ENCODE peak calls at places on chromosomes 16 and 17, in six cellular contexts. One of them, this sample, is unnamed.
A peak's percentile ranks its signal among the peaks of the same experiment; 100 is the strongest.

GRCh38 chr17:7015587-7016020 is 3.2 kb downstream of the RNASEK start:
- DNase-seq in uterus: no peak
- DNase-seq in body of pancreas: no peak
- DNase-seq in right lobe of liver: no peak
- DNase-seq in upper lobe of left lung: no peak
- DNase-seq in A549: no peak
- DNase-seq in this sample: no peak

GRCh38 chr17:12815642-12816141 is 26.4 kb downstream of the ARHGAP44 start:
- DNase-seq in uterus: no peak
- DNase-seq in upper lobe of left lung: no peak
- DNase-seq in A549: no peak
- DNase-seq in body of pancreas: no peak
- DNase-seq in right lobe of liver: no peak
- DNase-seq in this sample: no peak

GRCh38 chr17:69141802-69142472 is at the start of gene ABCA6:
- DNase-seq in upper lobe of left lung: no peak
- DNase-seq in A549: no peak
- DNase-seq in uterus: peak; percentile 16
- DNase-seq in right lobe of liver: no peak
- DNase-seq in body of pancreas: no peak
- DNase-seq in this sample: no peak

GRCh38 chr17:38549285-38549684 is 56.5 kb downstream of the SRCIN1 start:
- DNase-seq in body of pancreas: no peak
- DNase-seq in upper lobe of left lung: no peak
- DNase-seq in uterus: no peak
- DNase-seq in right lobe of liver: no peak
- DNase-seq in A549: no peak
- DNase-seq in this sample: no peak

GRCh38 chr17:1730345-1731193 is 6.1 kb downstream of the WDR81 start:
- DNase-seq in A549: no peak
- DNase-seq in upper lobe of left lung: peak; percentile 93
- DNase-seq in body of pancreas: peak; percentile 58
- DNase-seq in right lobe of liver: no peak
- DNase-seq in uterus: peak; percentile 95
- DNase-seq in this sample: peak; percentile 92

GRCh38 chr17:50139185-50139783 is 9.3 kb upstream of the SAMD14 start:
- DNase-seq in right lobe of liver: no peak
- DNase-seq in upper lobe of left lung: no peak
- DNase-seq in body of pancreas: no peak
- DNase-seq in uterus: no peak
- DNase-seq in A549: no peak
- DNase-seq in this sample: no peak

GRCh38 chr17:32341141-32341856 is 674 bp downstream of the C17orf75 start:
- DNase-seq in body of pancreas: peak; percentile 55
- DNase-seq in upper lobe of left lung: no peak
- DNase-seq in right lobe of liver: no peak
- DNase-seq in uterus: no peak
- DNase-seq in A549: no peak
- DNase-seq in this sample: no peak

GRCh38 chr16:85612801-85613608 is at the start of gene GSE1:
- DNase-seq in right lobe of liver: peak; percentile 99
- DNase-seq in upper lobe of left lung: peak; percentile 98
- DNase-seq in uterus: peak; percentile 84
- DNase-seq in body of pancreas: peak; percentile 99
- DNase-seq in A549: peak; percentile 94
- DNase-seq in this sample: peak; percentile 94

GRCh38 chr17:56824503-56824902 is 9.2 kb downstream of the C17orf67 start:
- DNase-seq in right lobe of liver: no peak
- DNase-seq in upper lobe of left lung: no peak
- DNase-seq in body of pancreas: peak; percentile 17
- DNase-seq in uterus: no peak
- DNase-seq in A549: no peak
- DNase-seq in this sample: no peak

GRCh38 chr17:62740066-62740465 is 68.0 kb downstream of the MARCHF10 start:
- DNase-seq in right lobe of liver: no peak
- DNase-seq in upper lobe of left lung: no peak
- DNase-seq in body of pancreas: no peak
- DNase-seq in uterus: no peak
- DNase-seq in A549: no peak
- DNase-seq in this sample: no peak

GRCh38 chr16:72501739-72502653 is 330.0 kb upstream of the PMFBP1 start:
- DNase-seq in right lobe of liver: peak; percentile 53
- DNase-seq in body of pancreas: peak; percentile 51
- DNase-seq in upper lobe of left lung: no peak
- DNase-seq in uterus: no peak
- DNase-seq in A549: peak; percentile 48
- DNase-seq in this sample: peak; percentile 30

GRCh38 chr17:55770220-55770870 is 19.5 kb downstream of the PCTP start:
- DNase-seq in uterus: no peak
- DNase-seq in body of pancreas: no peak
- DNase-seq in right lobe of liver: no peak
- DNase-seq in upper lobe of left lung: no peak
- DNase-seq in A549: peak; percentile 84
- DNase-seq in this sample: no peak

GRCh38 chr16:89615596-89616090 is 2.2 kb downstream of the DPEP1 start:
- DNase-seq in body of pancreas: peak; percentile 42
- DNase-seq in A549: peak; percentile 47
- DNase-seq in uterus: no peak
- DNase-seq in right lobe of liver: no peak
- DNase-seq in upper lobe of left lung: no peak
- DNase-seq in this sample: no peak

GRCh38 chr17:29039764-29040598 is 3.0 kb upstream of the PIPOX start:
- DNase-seq in right lobe of liver: no peak
- DNase-seq in A549: no peak
- DNase-seq in upper lobe of left lung: no peak
- DNase-seq in uterus: no peak
- DNase-seq in body of pancreas: no peak
- DNase-seq in this sample: no peak

GRCh38 chr16:57000271-57001025 is 11.1 kb downstream of the NLRC5 start:
- DNase-seq in body of pancreas: peak; percentile 25
- DNase-seq in uterus: peak; percentile 81
- DNase-seq in A549: peak; percentile 42
- DNase-seq in right lobe of liver: peak; percentile 41
- DNase-seq in upper lobe of left lung: no peak
- DNase-seq in this sample: peak; percentile 81

GRCh38 chr16:84685210-84685609 is 14.6 kb upstream of the USP10 start:
- DNase-seq in right lobe of liver: no peak
- DNase-seq in A549: no peak
- DNase-seq in upper lobe of left lung: no peak
- DNase-seq in uterus: no peak
- DNase-seq in body of pancreas: no peak
- DNase-seq in this sample: no peak

GRCh38 chr16:79865918-79866317 is 265.4 kb upstream of the MAF start:
- DNase-seq in body of pancreas: no peak
- DNase-seq in uterus: no peak
- DNase-seq in A549: no peak
- DNase-seq in upper lobe of left lung: no peak
- DNase-seq in right lobe of liver: no peak
- DNase-seq in this sample: no peak
- H3K4me3 ChIP-seq in body of pancreas: no peak overlapping the region
- H3K4me3 ChIP-seq in uterus: no peak overlapping the region
- H3K4me3 ChIP-seq in A549: no peak overlapping the region
- H3K4me3 ChIP-seq in upper lobe of left lung: no peak overlapping the region
- H3K4me3 ChIP-seq in right lobe of liver: no peak overlapping the region
- H3K4me3 ChIP-seq in this sample: no peak overlapping the region

GRCh38 chr17:80023261-80024205 is 12.1 kb downstream of the TBC1D16 start:
- DNase-seq in body of pancreas: peak; percentile 45
- DNase-seq in A549: no peak
- DNase-seq in uterus: no peak
- DNase-seq in right lobe of liver: peak; percentile 86
- DNase-seq in upper lobe of left lung: peak; percentile 83
- DNase-seq in this sample: peak; percentile 55
- H3K4me3 ChIP-seq in body of pancreas: no peak overlapping the region
- H3K4me3 ChIP-seq in A549: no peak overlapping the region
- H3K4me3 ChIP-seq in uterus: peak overlapping the region; percentile 20
- H3K4me3 ChIP-seq in right lobe of liver: peak overlapping the region; percentile 59
- H3K4me3 ChIP-seq in upper lobe of left lung: no peak overlapping the region
- H3K4me3 ChIP-seq in this sample: no peak overlapping the region

GRCh38 chr16:101586-101985 is 23.6 kb downstream of the MPG start:
- DNase-seq in A549: no peak
- DNase-seq in body of pancreas: no peak
- DNase-seq in uterus: no peak
- DNase-seq in upper lobe of left lung: no peak
- DNase-seq in right lobe of liver: no peak
- DNase-seq in this sample: no peak

GRCh38 chr16:102060-102855 is 24.2 kb downstream of the MPG start:
- DNase-seq in right lobe of liver: peak; percentile 84
- DNase-seq in uterus: peak; percentile 68
- DNase-seq in body of pancreas: peak; percentile 28
- DNase-seq in A549: no peak
- DNase-seq in upper lobe of left lung: no peak
- DNase-seq in this sample: peak; percentile 81

GRCh38 chr16:100989-101388 is 23.0 kb downstream of the MPG start:
- DNase-seq in A549: no peak
- DNase-seq in upper lobe of left lung: no peak
- DNase-seq in uterus: no peak
- DNase-seq in body of pancreas: no peak
- DNase-seq in right lobe of liver: no peak
- DNase-seq in this sample: no peak

GRCh38 chr16:96935-97381 is 18.9 kb downstream of the MPG start:
- DNase-seq in body of pancreas: peak; percentile 93
- DNase-seq in upper lobe of left lung: peak; percentile 94
- DNase-seq in uterus: peak; percentile 85
- DNase-seq in right lobe of liver: peak; percentile 88
- DNase-seq in A549: peak; percentile 96
- DNase-seq in this sample: peak; percentile 90

DNA sequence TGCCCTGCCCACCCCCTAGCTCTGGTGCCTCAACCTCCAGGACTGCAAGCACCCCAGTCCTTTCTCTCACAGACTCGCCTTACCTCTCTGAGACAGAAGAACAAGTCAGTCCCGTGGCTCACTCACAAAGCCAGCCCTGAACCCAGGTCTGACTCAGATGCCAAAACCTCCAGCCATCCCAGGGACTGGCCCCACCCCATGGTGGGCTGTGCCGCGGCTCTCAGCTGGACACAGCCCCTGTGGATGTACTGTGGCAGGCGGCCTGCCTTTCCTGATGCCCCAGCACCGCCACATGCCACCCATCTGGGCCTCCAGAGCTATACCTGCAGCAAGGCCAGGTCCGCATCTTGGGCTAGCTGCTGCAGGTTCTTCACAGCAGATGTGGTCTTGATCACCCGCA is 19.8 kb downstream of the MPG start:
- DNase-seq in A549: no peak
- DNase-seq in body of pancreas: no peak
- DNase-seq in upper lobe of left lung: no peak
- DNase-seq in uterus: no peak
- DNase-seq in right lobe of liver: no peak
- DNase-seq in this sample: no peak
- H3K4me3 ChIP-seq in A549: no peak overlapping the region
- H3K4me3 ChIP-seq in body of pancreas: no peak overlapping the region
- H3K4me3 ChIP-seq in upper lobe of left lung: no peak overlapping the region
- H3K4me3 ChIP-seq in uterus: no peak overlapping the region
- H3K4me3 ChIP-seq in right lobe of liver: no peak overlapping the region
- H3K4me3 ChIP-seq in this sample: no peak overlapping the region

GRCh38 chr17:82296511-82297279 is 20.7 kb downstream of the CD7 start:
- DNase-seq in uterus: peak; percentile 55
- DNase-seq in upper lobe of left lung: no peak
- DNase-seq in body of pancreas: no peak
- DNase-seq in right lobe of liver: no peak
- DNase-seq in A549: no peak
- DNase-seq in this sample: no peak
- H3K4me3 ChIP-seq in uterus: peak overlapping the region; percentile 38
- H3K4me3 ChIP-seq in upper lobe of left lung: no peak overlapping the region
- H3K4me3 ChIP-seq in body of pancreas: no peak overlapping the region
- H3K4me3 ChIP-seq in right lobe of liver: no peak overlapping the region
- H3K4me3 ChIP-seq in A549: peak overlapping the region; percentile 42
- H3K4me3 ChIP-seq in this sample: peak overlapping the region; percentile 54

DNA sequence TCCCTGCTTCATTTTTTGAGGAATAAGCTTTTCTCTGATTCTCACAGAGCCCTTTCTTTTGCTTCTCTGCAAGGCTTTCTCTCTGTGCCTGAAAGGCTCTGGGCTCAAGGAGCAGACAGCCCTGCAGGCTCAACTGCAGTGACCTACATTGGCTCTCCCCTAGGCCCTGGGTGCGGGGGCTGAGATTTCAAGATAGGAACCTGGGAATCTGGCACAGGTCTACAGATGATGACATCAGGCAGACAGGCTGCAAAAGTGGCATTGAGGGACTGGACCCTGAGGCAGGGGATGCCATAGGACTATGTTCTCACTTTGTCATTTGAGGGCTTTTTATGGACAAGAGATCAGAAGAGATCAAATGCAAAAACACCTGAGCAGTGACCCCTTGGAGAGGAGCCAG is 10.1 kb upstream of the NR1D1 start:
- DNase-seq in upper lobe of left lung: no peak
- DNase-seq in right lobe of liver: no peak
- DNase-seq in uterus: peak; percentile 59
- DNase-seq in body of pancreas: no peak
- DNase-seq in A549: no peak
- DNase-seq in this sample: no peak
- H3K4me3 ChIP-seq in upper lobe of left lung: no peak overlapping the region
- H3K4me3 ChIP-seq in right lobe of liver: no peak overlapping the region
- H3K4me3 ChIP-seq in uterus: no peak overlapping the region
- H3K4me3 ChIP-seq in body of pancreas: no peak overlapping the region
- H3K4me3 ChIP-seq in A549: no peak overlapping the region
- H3K4me3 ChIP-seq in this sample: no peak overlapping the region

GRCh38 chr16:1780677-1781072 is 1.7 kb downstream of the SPSB3 start:
- DNase-seq in body of pancreas: no peak
- DNase-seq in upper lobe of left lung: no peak
- DNase-seq in right lobe of liver: no peak
- DNase-seq in uterus: no peak
- DNase-seq in A549: no peak
- DNase-seq in this sample: peak; percentile 33
- H3K4me3 ChIP-seq in body of pancreas: no peak overlapping the region
- H3K4me3 ChIP-seq in upper lobe of left lung: no peak overlapping the region
- H3K4me3 ChIP-seq in right lobe of liver: peak overlapping the region; percentile 94
- H3K4me3 ChIP-seq in uterus: no peak overlapping the region
- H3K4me3 ChIP-seq in A549: no peak overlapping the region
- H3K4me3 ChIP-seq in this sample: peak overlapping the region; percentile 9

GRCh38 chr17:8124350-8125195 is 667 bp upstream of the HES7 start:
- DNase-seq in upper lobe of left lung: no peak
- DNase-seq in A549: no peak
- DNase-seq in body of pancreas: no peak
- DNase-seq in uterus: no peak
- DNase-seq in right lobe of liver: no peak
- DNase-seq in this sample: no peak
- H3K4me3 ChIP-seq in upper lobe of left lung: no peak overlapping the region
- H3K4me3 ChIP-seq in A549: peak overlapping the region; percentile 56
- H3K4me3 ChIP-seq in body of pancreas: no peak overlapping the region
- H3K4me3 ChIP-seq in uterus: peak overlapping the region; percentile 65
- H3K4me3 ChIP-seq in right lobe of liver: no peak overlapping the region
- H3K4me3 ChIP-seq in this sample: peak overlapping the region; percentile 74

DNA sequence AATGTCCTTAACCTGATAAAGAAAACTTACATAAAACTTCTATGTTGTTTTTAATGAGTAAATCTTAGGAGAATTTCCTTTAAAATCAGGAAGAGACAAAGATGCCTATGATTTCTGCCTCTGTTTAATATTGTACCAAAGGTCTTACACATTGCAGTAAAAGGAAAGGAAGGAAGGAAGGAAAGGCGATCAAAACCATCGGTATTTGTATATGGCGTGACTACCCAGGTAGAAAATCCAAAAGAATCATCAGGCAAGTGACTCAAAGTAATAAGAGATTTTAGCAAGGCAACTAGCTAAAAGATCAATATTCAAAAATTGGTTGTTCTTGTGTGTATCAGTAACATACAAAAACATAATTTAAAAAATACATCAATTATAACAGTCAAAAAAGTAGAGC is 3.5 kb downstream of the ICAM2 start:
- DNase-seq in upper lobe of left lung: no peak
- DNase-seq in uterus: no peak
- DNase-seq in body of pancreas: no peak
- DNase-seq in A549: no peak
- DNase-seq in right lobe of liver: no peak
- DNase-seq in this sample: no peak
- H3K4me3 ChIP-seq in upper lobe of left lung: no peak overlapping the region
- H3K4me3 ChIP-seq in uterus: no peak overlapping the region
- H3K4me3 ChIP-seq in body of pancreas: no peak overlapping the region
- H3K4me3 ChIP-seq in A549: no peak overlapping the region
- H3K4me3 ChIP-seq in right lobe of liver: no peak overlapping the region
- H3K4me3 ChIP-seq in this sample: peak overlapping the region; percentile 6

GRCh38 chr17:77455111-77455877 is 314.5 kb downstream of the SEC14L1 start:
- DNase-seq in right lobe of liver: no peak
- DNase-seq in uterus: no peak
- DNase-seq in A549: no peak
- DNase-seq in upper lobe of left lung: peak; percentile 67
- DNase-seq in body of pancreas: no peak
- DNase-seq in this sample: no peak
- H3K4me3 ChIP-seq in right lobe of liver: peak overlapping the region; percentile 55
- H3K4me3 ChIP-seq in uterus: no peak overlapping the region
- H3K4me3 ChIP-seq in A549: no peak overlapping the region
- H3K4me3 ChIP-seq in upper lobe of left lung: no peak overlapping the region
- H3K4me3 ChIP-seq in body of pancreas: no peak overlapping the region
- H3K4me3 ChIP-seq in this sample: peak overlapping the region; percentile 75